ENCODE peak calls at places on chromosome 10, in nine cellular contexts. J is OCI-LY7, C is SK-N-SH, D is GM23248, R is PC-3, U is neural progenitor cell, I is HCT116, E is MM.1S, A is hepatocyte. M is an unnamed sample.

GRCh38 chr10:17348111-17349008 is 106.0 kb downstream of the ST8SIA6 start:
- DNase-seq in I (peak; percentile 83), D (peak; percentile 94), C (peak; percentile 61), E (no peak), A (peak; percentile 17), U (peak; percentile 24), J (no peak), R (peak; percentile 86), M (peak; percentile 43)

GRCh38 chr10:32929634-32930033 is 28.4 kb downstream of the ITGB1 start:
- DNase-seq in U (no peak), J (no peak), C (no peak), A (no peak), D (no peak), R (peak; percentile 71), E (no peak), I (no peak), M (no peak)

GRCh38 chr10:97355571-97355975 is 21.0 kb upstream of the FRAT2 start:
- DNase-seq in I (no peak), C (no peak), J (no peak), A (peak; percentile 36), E (no peak), D (peak; percentile 18), R (no peak), U (peak; percentile 64), M (peak; percentile 74)

GRCh38 chr10:2019281-2019680 is 282.0 kb upstream of the ADARB2 start:
- DNase-seq in R (no peak), C (no peak), U (no peak), E (no peak), A (no peak), J (no peak), D (no peak), I (no peak), M (no peak)

GRCh38 chr10:28947209-28947608 is 269.9 kb downstream of the BAMBI start:
- DNase-seq in E (no peak), I (no peak), D (peak; percentile 8), J (no peak), R (no peak), C (no peak), U (no peak), A (peak; percentile 22), M (no peak)

GRCh38 chr10:45353176-45353575 is 20.8 kb upstream of the ALOX5 start:
- DNase-seq in A (no peak), D (no peak), C (no peak), I (no peak), J (no peak), R (no peak), E (no peak), U (no peak), M (no peak)

GRCh38 chr10:119270893-119271361 is 63.6 kb downstream of the GRK5 start:
- DNase-seq in D (no peak), J (no peak), E (peak; percentile 56), A (peak; percentile 88), R (peak; percentile 50), U (no peak), I (peak; percentile 41), C (no peak), M (no peak)

GRCh38 chr10:16952010-16952550 is 134.9 kb upstream of the RSU1 start:
- DNase-seq in J (no peak), E (no peak), D (no peak), I (no peak), C (no peak), U (no peak), A (no peak), R (no peak), M (no peak)

GRCh38 chr10:50991496-50992355 is 82.6 kb upstream of the PRKG1 start:
- DNase-seq in U (peak; percentile 58), D (peak; percentile 79), I (no peak), R (no peak), A (peak; percentile 49), J (no peak), E (no peak), C (peak; percentile 64), M (peak; percentile 55)

GRCh38 chr10:132274986-132275385 is 32.8 kb downstream of the STK32C start:
- DNase-seq in D (no peak), I (no peak), E (no peak), J (no peak), R (no peak), C (no peak), U (no peak), A (no peak), M (no peak)

GRCh38 chr10:17959870-17960269 is 8.2 kb downstream of the SLC39A12 start:
- DNase-seq in J (no peak), C (no peak), I (no peak), A (no peak), R (no peak), E (no peak), D (no peak), U (no peak), M (no peak)

GRCh38 chr10:18666810-18667209 is 7.6 kb downstream of the ARL5B start:
- DNase-seq in E (no peak), C (no peak), A (no peak), J (no peak), U (no peak), D (peak; percentile 57), R (peak; percentile 76), I (no peak), M (peak; percentile 58)

GRCh38 chr10:89019589-89020327 is 29.2 kb downstream of the FAS start:
- DNase-seq in D (no peak), U (peak; percentile 25), A (peak; percentile 11), C (no peak), J (no peak), E (no peak), I (no peak), R (no peak), M (no peak)

DNA sequence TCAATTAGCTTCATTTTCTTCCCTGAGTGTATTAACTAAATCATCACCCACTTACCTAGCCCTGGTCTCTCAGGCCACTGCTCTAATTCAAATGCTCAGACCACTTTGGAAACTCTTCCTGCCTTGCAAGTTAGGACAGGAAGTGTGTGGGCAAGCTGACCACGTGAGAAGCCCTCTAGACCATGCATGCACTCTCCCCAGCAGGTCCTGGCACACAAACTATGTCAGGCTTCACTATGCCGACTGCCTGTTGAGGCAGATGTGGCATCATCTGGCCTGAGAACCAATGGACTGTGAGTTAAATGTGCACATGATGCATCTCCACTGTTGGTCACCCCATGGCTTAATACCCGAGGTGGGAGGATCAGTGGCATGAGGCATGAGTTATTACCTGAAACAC is 439.6 kb downstream of the GRID1 start:
- DNase-seq in U (no peak), C (no peak), I (no peak), D (no peak), A (no peak), J (no peak), R (no peak), E (no peak), M (no peak)
- H3K4me3 ChIP-seq in U (no peak overlapping the region), C (no peak overlapping the region), I (no peak overlapping the region), D (no peak overlapping the region), A (no peak overlapping the region), J (no peak overlapping the region), R (no peak overlapping the region), E (no peak overlapping the region), M (no peak overlapping the region)

DNA sequence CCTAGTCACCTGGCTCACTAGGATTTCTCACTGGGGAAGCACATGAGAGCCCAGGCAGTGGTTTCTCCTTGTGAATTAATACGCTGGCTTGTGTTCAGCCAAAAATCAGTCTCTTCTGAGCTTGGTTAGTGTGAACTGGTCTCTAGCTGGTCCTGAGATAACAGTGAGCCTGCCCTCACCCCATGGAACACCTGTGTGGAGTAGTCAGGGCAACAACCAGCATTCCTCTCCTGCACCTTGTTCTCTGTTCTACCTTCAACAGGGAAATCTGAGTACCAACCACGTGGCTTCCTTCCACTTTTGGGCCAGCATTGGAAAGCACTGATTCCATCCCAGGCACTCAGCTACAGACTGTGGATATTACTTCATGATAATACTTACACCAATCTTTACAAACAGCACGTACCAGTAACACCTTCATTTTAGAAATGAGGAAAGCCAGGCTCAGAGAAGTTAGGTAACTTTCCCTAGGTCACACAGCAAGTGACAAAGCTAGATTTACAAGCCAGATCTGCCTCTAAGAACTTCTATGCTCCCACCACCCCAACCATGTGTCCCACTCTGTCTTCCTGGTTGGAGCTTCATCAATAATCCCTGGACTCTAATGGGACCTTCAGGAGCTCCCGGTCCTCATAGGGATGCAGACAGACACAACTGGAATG is 106.6 kb downstream of the GRID1 start:
- DNase-seq in R (no peak), U (no peak), E (no peak), A (no peak), J (no peak), C (no peak), D (no peak), I (no peak), M (no peak)
- TF ChIP-seq EZH2phosphoT487 in R (no peak), U (no peak), E (no peak), A (no peak), J (no peak), C (no peak), D (no peak), I (no peak), M (no peak)

DNA sequence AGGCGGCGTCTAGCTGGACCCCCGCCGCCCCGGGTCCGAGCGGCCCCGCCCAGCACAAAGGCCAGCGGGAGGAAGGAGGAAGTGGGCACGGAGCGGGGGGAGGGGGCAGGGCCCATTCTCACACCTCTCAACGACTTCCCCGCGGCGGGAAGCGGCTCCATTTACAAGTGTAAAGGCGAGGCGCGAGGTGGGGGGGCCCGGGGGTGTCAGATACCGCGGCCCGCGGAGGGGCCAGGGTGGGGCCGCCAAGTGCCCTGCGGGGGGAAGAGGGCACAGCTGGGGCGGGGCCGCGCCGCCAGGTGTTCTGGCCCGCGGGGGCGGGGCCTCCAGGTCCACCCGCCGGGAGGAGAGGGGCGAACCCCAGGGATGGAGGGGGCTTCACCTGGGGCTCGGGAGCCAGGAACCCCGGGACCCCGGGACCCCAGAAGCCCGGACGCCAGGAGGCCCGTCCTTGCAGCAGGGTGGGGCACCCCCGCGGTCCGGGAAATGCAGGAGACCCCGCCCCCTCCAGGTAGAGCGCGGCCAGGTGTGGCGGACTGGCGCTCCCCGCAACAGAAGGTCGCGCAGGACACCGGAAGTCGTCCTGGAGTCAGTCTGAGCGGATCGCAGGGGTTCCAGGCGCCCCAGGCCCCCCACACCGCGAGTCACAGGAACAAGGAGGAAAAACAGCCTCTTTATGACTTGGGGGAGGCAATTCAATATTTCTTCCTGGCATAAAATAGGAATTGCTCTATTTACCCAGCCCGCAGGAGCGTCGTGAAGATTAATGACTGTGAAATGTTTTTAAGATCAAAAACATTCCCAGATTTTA is 8.3 kb downstream of the CTBP2 start:
- DNase-seq in E (no peak), I (no peak), R (no peak), U (peak; percentile 44), D (no peak), A (peak; percentile 66), C (no peak), J (no peak), M (peak; percentile 95)
- H3K4me3 ChIP-seq in E (no peak overlapping the region), I (peak overlapping the region; percentile 10), R (no peak overlapping the region), U (peak overlapping the region; percentile 42), D (no peak overlapping the region), A (peak overlapping the region; percentile 32), C (no peak overlapping the region), J (no peak overlapping the region), M (peak overlapping the region; percentile 90)

DNA sequence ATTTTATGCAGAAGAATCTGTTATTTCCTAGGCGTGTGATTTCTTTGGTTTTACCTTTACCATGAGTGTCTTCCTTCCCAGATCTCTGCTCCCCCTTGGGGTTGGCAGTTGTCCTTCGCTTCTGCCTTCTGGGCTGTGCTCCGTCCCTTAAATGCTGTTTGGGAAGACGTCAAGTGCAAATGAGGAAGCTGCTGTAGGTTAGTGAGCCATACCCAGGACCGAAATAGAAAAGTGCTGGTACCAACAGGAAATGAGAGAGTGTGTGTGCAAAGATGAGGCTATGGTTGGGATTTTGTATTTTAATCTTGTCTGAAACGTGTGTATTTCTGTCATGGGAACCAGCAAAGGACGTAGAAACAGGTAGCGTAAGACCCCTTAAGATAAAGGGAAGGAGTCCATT is 299.7 kb downstream of the KLF6 start:
- DNase-seq in A (no peak), R (no peak), J (peak; percentile 59), E (no peak), I (no peak), D (no peak), C (no peak), U (no peak), M (no peak)
- TF ChIP-seq EZH2phosphoT487 in A (no peak), R (no peak), J (no peak), E (no peak), I (no peak), D (no peak), C (no peak), U (no peak), M (no peak)

GRCh38 chr10:73774637-73775036 is 7.2 kb upstream of the CHCHD1 start:
- DNase-seq in J (peak; percentile 53), E (peak; percentile 31), I (no peak), D (peak; percentile 52), U (no peak), A (peak; percentile 20), C (no peak), R (peak; percentile 91), M (no peak)
- H3K4me3 ChIP-seq in J (peak overlapping the region; percentile 82), E (peak overlapping the region; percentile 35), I (peak overlapping the region; percentile 83), D (peak overlapping the region; percentile 76), U (peak overlapping the region; percentile 83), A (no peak overlapping the region), C (peak overlapping the region; percentile 0), R (peak overlapping the region; percentile 73), M (no peak overlapping the region)